ENCODE peak calls at places on chromosomes 11 and 22, in four cellular contexts. One of them, this sample, is unnamed.

GRCh38 chr11:27716850-27717249 is 16.6 kb upstream of the BDNF start:
- DNase-seq in Right ventricle myocardium superior: no peak
- DNase-seq in AG10803: peak; percentile 87
- DNase-seq in Daoy: no peak
- DNase-seq in this sample: peak; percentile 25

GRCh38 chr11:113305440-113306336 is 8.7 kb upstream of the TTC12 start:
- DNase-seq in Daoy: peak; percentile 81
- DNase-seq in AG10803: peak; percentile 54
- DNase-seq in Right ventricle myocardium superior: peak; percentile 87
- DNase-seq in this sample: peak; percentile 64

GRCh38 chr11:17230867-17231851 is 23.4 kb upstream of the PIK3C2A start:
- DNase-seq in Daoy: no peak
- DNase-seq in AG10803: no peak
- DNase-seq in Right ventricle myocardium superior: no peak
- DNase-seq in this sample: no peak

GRCh38 chr11:33970984-33971466 is 79.1 kb upstream of the LMO2 start:
- DNase-seq in AG10803: peak; percentile 59
- DNase-seq in Daoy: peak; percentile 61
- DNase-seq in Right ventricle myocardium superior: no peak
- DNase-seq in this sample: peak; percentile 64

GRCh38 chr11:8956860-8957259 is 7.4 kb downstream of the TMEM9B start:
- DNase-seq in AG10803: no peak
- DNase-seq in Right ventricle myocardium superior: no peak
- DNase-seq in Daoy: no peak
- DNase-seq in this sample: no peak

GRCh38 chr11:13983081-13983751 is 20.7 kb downstream of the SPON1 start:
- DNase-seq in Right ventricle myocardium superior: peak; percentile 43
- DNase-seq in AG10803: peak; percentile 25
- DNase-seq in Daoy: no peak
- DNase-seq in this sample: peak; percentile 63

GRCh38 chr11:69841859-69842698 is 22.9 kb upstream of the FGF3 start:
- DNase-seq in AG10803: no peak
- DNase-seq in Daoy: no peak
- DNase-seq in Right ventricle myocardium superior: no peak
- DNase-seq in this sample: peak; percentile 16

GRCh38 chr22:42939941-42940653 is 74.9 kb downstream of the PACSIN2 start:
- DNase-seq in Daoy: peak; percentile 87
- DNase-seq in Right ventricle myocardium superior: no peak
- DNase-seq in AG10803: peak; percentile 78
- DNase-seq in this sample: peak; percentile 91

GRCh38 chr11:1053121-1053901 is 16.8 kb upstream of the MUC6 start:
- DNase-seq in AG10803: peak; percentile 5
- DNase-seq in Daoy: peak; percentile 13
- DNase-seq in Right ventricle myocardium superior: peak; percentile 29
- DNase-seq in this sample: no peak

GRCh38 chr11:1308745-1309497 is 511 bp downstream of the TOLLIP start:
- DNase-seq in AG10803: no peak
- DNase-seq in Right ventricle myocardium superior: no peak
- DNase-seq in Daoy: no peak
- DNase-seq in this sample: peak; percentile 20

GRCh38 chr11:80980221-80980620 is 1539.4 kb upstream of the TENM4 start:
- DNase-seq in Daoy: no peak
- DNase-seq in AG10803: peak; percentile 27
- DNase-seq in Right ventricle myocardium superior: no peak
- DNase-seq in this sample: peak; percentile 81

GRCh38 chr11:77090046-77090372 is 12.6 kb upstream of the OMP start:
- DNase-seq in Right ventricle myocardium superior: no peak
- DNase-seq in Daoy: no peak
- DNase-seq in AG10803: no peak
- DNase-seq in this sample: no peak

This sample was measured in fibroblast of mammary gland.